ENCODE peak calls at places on chromosomes 12 and 14, in four cellular contexts. A is transverse colon, Q is stomach, R is upper lobe of left lung. M is an unnamed sample.

GRCh38 chr12:103930787-103931536 is 752 bp downstream of the HSP90B1 start:
- DNase-seq in A (peak; percentile 51), Q (peak; percentile 59), R (peak; percentile 38), M (no peak)

GRCh38 chr12:91017043-91017442 is 12.3 kb upstream of the EPYC start:
- DNase-seq in A (no peak), Q (no peak), R (no peak), M (no peak)

GRCh38 chr12:122949816-122950215 is 16.4 kb downstream of the ABCB9 start:
- DNase-seq in A (no peak), Q (no peak), R (no peak), M (no peak)

GRCh38 chr14:31275731-31276130 is 68.1 kb upstream of the HECTD1 start:
- DNase-seq in A (no peak), Q (no peak), R (no peak), M (no peak)

GRCh38 chr14:71166434-71166833 is 259.2 kb downstream of the PCNX1 start:
- DNase-seq in A (peak; percentile 34), Q (no peak), R (peak; percentile 29), M (no peak)

GRCh38 chr12:2998789-2999264 is 39.6 kb downstream of the TEAD4 start:
- DNase-seq in A (no peak), Q (no peak), R (no peak), M (no peak)

GRCh38 chr12:28708918-28709371 is 440.1 kb upstream of the FAR2 start:
- DNase-seq in A (no peak), Q (no peak), R (no peak), M (no peak)

GRCh38 chr12:113462117-113462774 is 9.4 kb downstream of the LHX5 start:
- DNase-seq in A (peak; percentile 81), Q (peak; percentile 82), R (peak; percentile 78), M (peak; percentile 63)

GRCh38 chr12:122835693-122836026 is 403 bp downstream of the HIP1R start:
- DNase-seq in A (peak; percentile 50), Q (no peak), R (no peak), M (peak; percentile 61)

GRCh38 chr14:81751198-81751597 is 217.5 kb upstream of the SEL1L start:
- DNase-seq in A (no peak), Q (no peak), R (no peak), M (no peak)

GRCh38 chr12:114189266-114189665 is 216.7 kb downstream of the TBX5 start:
- DNase-seq in A (no peak), Q (no peak), R (no peak), M (no peak)

GRCh38 chr12:130044991-130045621 is 117.2 kb upstream of the FZD10 start:
- DNase-seq in A (no peak), Q (no peak), R (no peak), M (no peak)

GRCh38 chr12:43336962-43337555 is 214.9 kb downstream of the ADAMTS20 start:
- DNase-seq in A (no peak), Q (no peak), R (no peak), M (no peak)

GRCh38 chr12:128583453-128583852 is 240.3 kb downstream of the SLC15A4 start:
- DNase-seq in A (no peak), Q (no peak), R (no peak), M (no peak)

GRCh38 chr14:103223818-103224352 is 100.6 kb downstream of the TNFAIP2 start:
- DNase-seq in A (no peak), Q (no peak), R (no peak), M (no peak)

GRCh38 chr12:97921957-97922722 is 459.5 kb downstream of the RMST start:
- DNase-seq in A (no peak), Q (no peak), R (no peak), M (no peak)

GRCh38 chr12:27525373-27525772 is 1.4 kb downstream of the PPFIBP1 start:
- DNase-seq in A (no peak), Q (no peak), R (no peak), M (no peak)

GRCh38 chr14:24843494-24843893 is 206.5 kb downstream of the STXBP6 start:
- DNase-seq in A (no peak), Q (no peak), R (no peak), M (no peak)

GRCh38 chr12:120229071-120229582 is 28.2 kb upstream of the RPLP0 start:
- DNase-seq in A (no peak), Q (no peak), R (no peak), M (no peak)

GRCh38 chr12:76398106-76398505 is 49.9 kb upstream of the BBS10 start:
- DNase-seq in A (no peak), Q (no peak), R (no peak), M (no peak)

GRCh38 chr12:52010152-52010622 is 3.4 kb downstream of the TAMALIN start:
- DNase-seq in A (peak; percentile 52), Q (peak; percentile 38), R (peak; percentile 59), M (no peak)

GRCh38 chr14:52729925-52730707 is at the start of gene STYX:
- DNase-seq in A (peak; percentile 99), Q (peak; percentile 99), R (peak; percentile 100), M (peak; percentile 66)

GRCh38 chr12:47730341-47730744 is 5.1 kb upstream of the ENDOU start:
- DNase-seq in A (no peak), Q (peak; percentile 61), R (peak; percentile 50), M (no peak)

GRCh38 chr14:23447634-23448353 is 12.3 kb upstream of the MYH7 start:
- DNase-seq in A (peak; percentile 83), Q (peak; percentile 43), R (no peak), M (no peak)

GRCh38 chr12:147242-147641 is 66.7 kb downstream of the SLC6A12 start:
- DNase-seq in A (no peak), Q (no peak), R (no peak), M (no peak)

GRCh38 chr14:89959853-89960493 is 4.2 kb downstream of the TDP1 start:
- DNase-seq in A (no peak), Q (no peak), R (no peak), M (no peak)

GRCh38 chr12:97716356-97716755 is 253.8 kb downstream of the RMST start:
- DNase-seq in A (no peak), Q (no peak), R (no peak), M (no peak)

GRCh38 chr12:81125691-81126090 is 47.8 kb downstream of the ACSS3 start:
- DNase-seq in A (no peak), Q (no peak), R (no peak), M (no peak)

DNA sequence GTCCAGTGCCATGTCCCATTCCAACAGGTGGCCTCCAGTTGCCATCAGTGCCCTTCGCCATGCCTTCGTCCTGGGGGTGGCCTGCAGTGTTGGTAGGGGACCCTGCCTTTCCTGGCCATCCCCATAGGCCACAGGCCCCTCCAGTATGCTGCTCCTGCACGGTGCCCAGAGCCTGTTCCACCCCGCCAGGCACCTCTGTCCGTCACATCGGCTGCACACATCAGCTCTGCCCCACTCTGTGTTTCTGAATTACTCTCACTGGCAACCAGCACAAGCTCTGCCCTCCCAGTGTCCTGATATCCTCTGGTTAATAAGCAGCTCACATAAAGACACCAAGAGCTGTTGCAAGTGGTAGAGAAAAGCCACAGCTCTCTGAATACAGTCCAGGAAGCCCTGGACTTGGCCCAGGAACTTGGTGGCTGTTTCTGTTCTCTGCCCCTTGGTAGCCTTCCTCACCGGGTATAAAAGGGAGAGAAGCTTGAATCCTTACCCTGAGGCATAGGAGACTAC is 31.3 kb upstream of the ATP2A2 start:
- DNase-seq in A (peak; percentile 76), Q (peak; percentile 45), R (no peak), M (no peak)
- TF ChIP-seq POLR2AphosphoS5 in A (peak; percentile 80), Q (no peak), R (no peak), M (no peak)

DNA sequence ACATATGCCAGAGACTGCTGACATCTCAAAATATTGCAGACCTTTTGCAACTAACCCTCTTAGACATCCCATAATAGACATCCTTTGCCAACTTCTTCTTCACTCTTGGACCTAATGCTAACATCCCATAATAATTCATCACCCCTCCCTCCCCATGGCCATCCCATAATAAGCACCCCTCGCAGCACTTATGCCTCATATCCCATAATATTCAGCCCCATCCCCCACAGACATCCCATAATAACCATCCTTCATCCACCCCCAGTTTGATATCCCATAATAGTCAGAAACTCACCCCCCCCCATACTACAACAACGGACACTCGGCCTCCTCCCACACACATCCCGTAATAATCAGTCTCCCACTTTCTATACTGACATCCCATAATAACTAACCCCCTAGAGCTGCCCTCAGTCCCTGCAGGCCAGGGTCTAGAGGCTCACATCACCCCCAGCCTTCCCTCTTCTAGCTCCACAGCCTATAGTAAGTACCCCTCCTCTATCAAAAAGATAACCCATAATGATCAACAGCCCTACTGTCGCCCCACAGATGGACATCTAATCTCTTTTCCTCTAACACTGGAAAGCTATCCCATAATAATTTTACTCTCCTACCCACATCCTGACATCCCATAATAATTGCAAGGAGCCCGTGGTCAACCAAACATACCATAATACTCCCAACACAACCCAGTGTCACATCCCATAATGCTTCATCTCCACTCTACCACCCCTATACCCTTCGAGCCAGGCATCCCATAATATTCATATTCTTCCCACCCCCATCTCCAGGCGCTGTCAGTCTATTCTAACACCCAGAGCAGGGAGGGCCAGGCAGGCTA is 792 bp upstream of the CHD4 start:
- DNase-seq in A (peak; percentile 76), Q (peak; percentile 74), R (peak; percentile 80), M (no peak)
- TF ChIP-seq POLR2A in A (no peak), Q (no peak), R (no peak), M (no peak)

GRCh38 chr12:105237671-105238070 is 1.7 kb upstream of the APPL2 start:
- DNase-seq in A (no peak), Q (no peak), R (no peak), M (no peak)

GRCh38 chr12:105233045-105233905 is 2.7 kb downstream of the APPL2 start:
- DNase-seq in A (no peak), Q (no peak), R (no peak), M (no peak)

GRCh38 chr12:105235747-105236476 is at the start of gene APPL2:
- DNase-seq in A (peak; percentile 92), Q (peak; percentile 91), R (peak; percentile 93), M (peak; percentile 92)

GRCh38 chr12:105234197-105234596 is 1.8 kb downstream of the APPL2 start:
- DNase-seq in A (no peak), Q (no peak), R (no peak), M (no peak)

DNA sequence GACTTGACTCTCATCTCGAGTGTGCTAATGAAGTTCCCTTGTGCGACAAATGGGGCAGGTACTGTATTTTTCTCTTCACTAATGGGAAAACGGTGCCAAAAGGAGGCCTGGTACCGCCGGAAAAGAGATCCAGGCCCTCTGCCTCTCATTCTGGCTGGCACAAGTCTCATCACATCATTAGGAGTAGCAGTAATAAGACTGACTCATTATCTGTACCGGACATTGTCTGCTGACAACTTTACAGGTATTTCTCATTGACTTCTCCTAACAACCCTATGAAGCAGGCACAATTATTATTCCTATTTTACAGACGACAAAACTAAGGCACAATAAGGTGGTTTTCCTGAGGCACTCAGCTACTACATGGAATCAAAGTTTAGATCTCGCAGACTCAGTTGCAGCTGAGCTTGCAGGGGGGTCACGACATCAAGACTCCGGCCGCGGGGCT is 651 bp downstream of the APPL2 start:
- DNase-seq in A (no peak), Q (no peak), R (no peak), M (no peak)
- TF ChIP-seq POLR2AphosphoS5 in A (no peak), Q (no peak), R (no peak), M (no peak)

DNA sequence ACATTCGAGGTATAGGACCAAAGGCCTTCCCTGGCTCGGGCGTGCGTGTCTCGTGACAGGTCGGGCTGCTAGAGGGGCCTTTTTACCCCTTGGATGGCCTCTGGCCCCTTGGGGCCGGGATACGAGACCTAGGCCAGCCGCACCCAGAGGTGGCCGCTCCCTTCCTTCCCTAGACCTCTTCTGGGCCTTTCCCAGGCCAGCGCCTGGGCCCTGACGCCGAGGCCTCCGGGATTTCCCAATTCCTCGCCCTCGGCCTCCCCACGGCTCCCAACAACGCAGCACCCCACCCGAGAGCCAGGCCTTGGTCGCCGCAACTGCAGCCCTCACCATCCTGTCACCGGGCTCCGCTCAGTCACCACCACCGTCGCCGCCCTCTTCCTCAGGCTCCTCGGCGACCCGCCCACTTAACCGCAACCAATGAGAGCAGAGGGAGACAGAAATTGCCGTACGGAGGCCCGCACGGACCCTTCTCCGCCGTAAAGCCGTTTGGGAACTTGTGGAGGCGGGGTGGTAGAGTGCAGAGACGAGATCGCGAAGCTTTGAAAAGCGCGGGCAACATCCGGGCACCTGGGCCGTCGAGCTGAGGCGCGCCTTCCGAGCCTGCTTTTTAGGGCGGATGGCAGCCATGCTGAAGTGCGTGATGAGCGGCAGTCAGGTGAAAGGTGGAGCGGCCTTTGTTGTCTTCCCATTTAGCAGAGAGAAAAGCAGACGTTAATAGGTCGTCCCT is at the start of the genes RAD9B and VPS29:
- DNase-seq in A (peak; percentile 99), Q (peak; percentile 98), R (peak; percentile 98), M (peak; percentile 81)
- TF ChIP-seq POLR2A in A (peak; percentile 97), Q (peak; percentile 89), R (peak; percentile 93), M (peak; percentile 96)

M was measured in GM12891.